ENCODE peak calls at places on chromosomes 13 and 19, in five cellular contexts. R, B, C, Z and J are unnamed samples.

GRCh38 chr19:5205388-5205787 is 135.2 kb downstream of the PTPRS start:
- DNase-seq in Z (no peak), C (no peak), B (no peak), R (no peak), J (no peak)

GRCh38 chr13:106376411-106377112 is 158.9 kb downstream of the EFNB2 start:
- DNase-seq in R (no peak), C (peak; percentile 91), Z (peak; percentile 98), B (peak; percentile 79), J (peak; percentile 82)

GRCh38 chr13:35342440-35342839 is 134.0 kb downstream of the MAB21L1 start:
- DNase-seq in Z (no peak), C (no peak), B (no peak), R (no peak), J (no peak)

GRCh38 chr19:3062165-3063105 is at the start of gene TLE5:
- DNase-seq in B (peak; percentile 62), C (peak; percentile 47), R (peak; percentile 73), Z (no peak), J (no peak)

GRCh38 chr19:3506384-3507340 is 551 bp downstream of the FZR1 start:
- DNase-seq in Z (no peak), B (no peak), R (peak; percentile 43), C (peak; percentile 7), J (no peak)

GRCh38 chr13:49995535-49996165 is 1.2 kb upstream of the TRIM13 start:
- DNase-seq in B (peak; percentile 39), Z (peak; percentile 10), C (no peak), R (no peak), J (peak; percentile 34)

GRCh38 chr19:18265611-18265981 is 8.7 kb downstream of the IQCN start:
- DNase-seq in Z (no peak), C (no peak), R (no peak), B (no peak), J (no peak)

GRCh38 chr13:99145461-99145860 is 55.2 kb upstream of the UBAC2 start:
- DNase-seq in C (no peak), R (no peak), B (no peak), Z (no peak), J (no peak)

GRCh38 chr19:11264452-11265176 is 2.3 kb upstream of the DOCK6 start:
- DNase-seq in R (no peak), C (no peak), Z (peak; percentile 87), B (no peak), J (no peak)

GRCh38 chr19:28574212-28574611 is 638.7 kb downstream of the UQCRFS1 start:
- DNase-seq in C (no peak), R (no peak), B (no peak), Z (no peak), J (no peak)

GRCh38 chr13:44300895-44301638 is 72.6 kb upstream of the SERP2 start:
- DNase-seq in B (peak; percentile 83), R (peak; percentile 56), Z (peak; percentile 95), C (peak; percentile 89), J (peak; percentile 77)

GRCh38 chr13:31067416-31068118 is 94.1 kb downstream of the HSPH1 start:
- DNase-seq in C (peak; percentile 51), B (peak; percentile 52), Z (peak; percentile 93), R (no peak), J (peak; percentile 77)

GRCh38 chr19:20565321-20566018 is at the start of gene ZNF737:
- DNase-seq in R (peak; percentile 98), Z (peak; percentile 87), C (peak; percentile 46), B (peak; percentile 96), J (peak; percentile 93)

GRCh38 chr13:113980489-113981064 is 6.7 kb upstream of the C13orf46 start:
- DNase-seq in C (no peak), R (no peak), B (no peak), Z (no peak), J (no peak)

GRCh38 chr19:1206063-1206732 is 620 bp downstream of the STK11 start:
- DNase-seq in R (peak; percentile 35), B (no peak), Z (no peak), C (no peak), J (no peak)

GRCh38 chr13:91024157-91024792 is 323.2 kb upstream of the MIR17HG start:
- DNase-seq in C (no peak), B (no peak), Z (no peak), R (no peak), J (no peak)

GRCh38 chr19:46386996-46387712 is 26.2 kb downstream of the CCDC8 start:
- DNase-seq in R (no peak), C (no peak), B (no peak), Z (no peak), J (no peak)

GRCh38 chr19:46919324-46919723 is 58.5 kb downstream of the ARHGAP35 start:
- DNase-seq in B (no peak), Z (peak; percentile 63), R (no peak), C (peak; percentile 59), J (peak; percentile 52)

GRCh38 chr19:14023404-14024235 is 4.3 kb upstream of the RLN3 start:
- DNase-seq in B (peak; percentile 83), Z (no peak), R (peak; percentile 65), C (peak; percentile 72), J (peak; percentile 53)

GRCh38 chr19:33841685-33842084 is 45.0 kb downstream of the KCTD15 start:
- DNase-seq in B (no peak), Z (no peak), C (no peak), R (no peak), J (no peak)

GRCh38 chr13:37656247-37656940 is 57.8 kb upstream of the POSTN start:
- DNase-seq in R (no peak), Z (peak; percentile 98), C (peak; percentile 88), B (peak; percentile 83), J (peak; percentile 97)

GRCh38 chr13:37127706-37128241 is 22.3 kb upstream of the CSNK1A1L start:
- DNase-seq in C (peak; percentile 14), Z (peak; percentile 73), B (peak; percentile 95), R (no peak), J (peak; percentile 96)

GRCh38 chr19:14383898-14384669 is 2.8 kb downstream of the ADGRE5 start:
- DNase-seq in Z (peak; percentile 40), B (peak; percentile 48), R (no peak), C (peak; percentile 56), J (peak; percentile 44)

GRCh38 chr13:44814836-44815235 is 174.4 kb downstream of the NUFIP1 start:
- DNase-seq in B (no peak), R (no peak), C (no peak), Z (peak; percentile 34), J (no peak)

GRCh38 chr13:114136576-114136975 is 4.2 kb upstream of the RASA3 start:
- DNase-seq in Z (no peak), B (no peak), R (no peak), C (no peak), J (no peak)

GRCh38 chr19:4678881-4679379 is 8.8 kb upstream of the MYDGF start:
- DNase-seq in B (peak; percentile 5), R (peak; percentile 59), C (peak; percentile 31), Z (no peak), J (no peak)

GRCh38 chr13:80047406-80047805 is 293.5 kb downstream of the SPRY2 start:
- DNase-seq in B (peak; percentile 71), Z (peak; percentile 31), R (no peak), C (peak; percentile 45), J (peak; percentile 85)

GRCh38 chr19:45798995-45799517 is 6.4 kb upstream of the DMWD start:
- DNase-seq in C (peak; percentile 65), Z (peak; percentile 50), R (peak; percentile 68), B (peak; percentile 90), J (peak; percentile 93)

GRCh38 chr13:85419611-85420010 is 379.6 kb downstream of the SLITRK6 start:
- DNase-seq in R (no peak), Z (peak; percentile 86), B (no peak), C (no peak), J (no peak)

GRCh38 chr13:113630804-113631203 is 27.2 kb downstream of the ATP4B start:
- DNase-seq in Z (no peak), C (no peak), B (no peak), R (no peak), J (no peak)

GRCh38 chr19:3575260-3575741 is 2.6 kb downstream of the HMG20B start:
- DNase-seq in Z (no peak), R (peak; percentile 44), B (peak; percentile 43), C (no peak), J (no peak)

GRCh38 chr13:44703371-44703770 is 127.2 kb upstream of the TSC22D1 start:
- DNase-seq in Z (peak; percentile 48), R (no peak), C (peak; percentile 38), B (no peak), J (no peak)

GRCh38 chr13:85497652-85498051 is 301.6 kb downstream of the SLITRK6 start:
- DNase-seq in B (peak; percentile 95), Z (peak; percentile 82), R (no peak), C (peak; percentile 89), J (peak; percentile 95)

GRCh38 chr13:96651598-96651997 is 342.7 kb downstream of the OXGR1 start:
- DNase-seq in Z (no peak), R (no peak), B (no peak), C (no peak), J (no peak)

GRCh38 chr13:96652506-96652905 is 341.8 kb downstream of the OXGR1 start:
- DNase-seq in C (no peak), B (no peak), Z (peak; percentile 46), R (no peak), J (no peak)

DNA sequence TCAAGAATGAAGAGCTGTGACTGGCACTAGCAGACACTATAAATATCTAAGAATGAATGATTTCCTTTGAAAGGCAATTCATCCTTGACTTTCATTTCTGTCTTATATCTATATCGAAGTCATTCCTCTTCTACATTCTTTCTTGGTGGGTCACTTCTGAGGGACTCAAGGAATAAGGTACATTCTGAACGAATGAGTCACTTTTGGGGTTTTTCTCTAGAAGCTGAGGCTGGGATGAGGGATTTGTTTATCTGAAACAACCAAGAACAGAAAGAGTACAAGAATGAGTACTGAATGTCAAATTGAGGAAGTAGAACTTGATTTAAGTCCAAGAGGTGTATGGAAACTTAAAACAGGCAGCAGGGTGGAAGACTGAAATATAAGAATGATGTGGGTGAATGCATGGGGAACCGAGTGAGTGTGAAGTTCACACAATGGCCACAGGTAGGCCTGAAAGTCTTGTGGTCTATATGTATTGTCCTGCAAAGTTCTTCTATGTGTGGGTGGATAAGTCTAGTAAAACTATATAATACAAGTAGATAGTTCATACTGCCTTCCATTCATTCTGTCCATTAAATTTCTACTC is 343.9 kb downstream of the OXGR1 start:
- DNase-seq in B (peak; percentile 33), Z (peak; percentile 94), R (no peak), C (peak; percentile 89), J (peak; percentile 72)
- TF ChIP-seq CTCF in B (peak; percentile 34), Z (no peak), R (no peak), C (peak; percentile 13), J (peak; percentile 26)

DNA sequence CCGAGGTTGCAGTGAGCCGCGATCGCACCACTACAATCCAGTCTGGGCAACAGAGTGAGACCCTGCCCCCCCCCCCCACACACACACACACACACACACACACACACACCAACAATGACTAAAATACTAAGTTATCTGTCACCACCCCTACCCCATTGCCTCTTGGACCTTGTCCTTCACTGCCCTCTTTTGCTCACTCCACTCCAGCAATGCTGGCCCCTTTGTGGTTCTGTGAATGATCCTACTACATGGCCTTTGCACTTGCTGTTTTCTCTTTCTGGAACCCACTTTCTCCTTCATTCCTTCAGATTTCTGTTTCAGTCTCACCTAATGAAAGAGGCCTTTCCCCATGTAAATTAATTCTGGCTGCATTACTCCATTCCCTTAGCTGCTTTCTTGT is 2.6 kb upstream of the SAMD4B start:
- DNase-seq in C (no peak), B (no peak), Z (no peak), R (no peak), J (no peak)
- H3K4me3 ChIP-seq in C (no peak overlapping the region), B (no peak overlapping the region), Z (no peak overlapping the region), R (no peak overlapping the region), J (no peak overlapping the region)

GRCh38 chr19:12833747-12834417 is 497 bp downstream of the RTBDN start:
- DNase-seq in C (peak; percentile 39), B (peak; percentile 8), R (peak; percentile 73), Z (no peak), J (no peak)
- TF ChIP-seq CTCF in C (no peak), B (no peak), R (no peak), Z (no peak), J (no peak)

GRCh38 chr19:41325640-41325946 is 15.6 kb downstream of the CCDC97 start:
- DNase-seq in C (no peak), R (no peak), B (no peak), Z (no peak), J (no peak)
- H3K4me3 ChIP-seq in C (peak overlapping the region; percentile 34), R (no peak overlapping the region), B (no peak overlapping the region), Z (peak overlapping the region; percentile 11), J (peak overlapping the region; percentile 45)